ENCODE peak calls at places on chromosomes 5 and 9, in four cellular contexts. H, D, P and S are unnamed samples.

GRCh38 chr9:27933210-27934062 is 360.2 kb upstream of the C9orf72 start:
- DNase-seq in H (no peak), D (no peak), P (no peak), S (no peak)

GRCh38 chr5:133716475-133717183 is 104.3 kb upstream of the FSTL4 start:
- DNase-seq in H (no peak), D (no peak), P (no peak), S (no peak)

GRCh38 chr9:37931586-37931985 is 27.7 kb upstream of the SLC25A51 start:
- DNase-seq in H (peak), D (no peak), P (no peak), S (no peak)

GRCh38 chr5:78576376-78576775 is 72.2 kb downstream of the LHFPL2 start:
- DNase-seq in H (no peak), D (no peak), P (no peak), S (no peak)

GRCh38 chr9:137989999-137990715 is 112.6 kb downstream of the CACNA1B start:
- DNase-seq in H (no peak), D (no peak), P (no peak), S (no peak)

GRCh38 chr5:11128021-11128420 is 367.0 kb upstream of the DAP start:
- DNase-seq in H (no peak), D (no peak), P (no peak), S (no peak)

GRCh38 chr5:124373843-124374242 is 372.6 kb downstream of the ZNF608 start:
- DNase-seq in H (no peak), D (no peak), P (no peak), S (no peak)

GRCh38 chr9:137084526-137084925 is 2.3 kb upstream of the MAN1B1 start:
- DNase-seq in H (no peak), D (no peak), P (no peak), S (no peak)

GRCh38 chr9:109254317-109254716 is 66.5 kb downstream of the EPB41L4B start:
- DNase-seq in H (peak), D (no peak), P (no peak), S (no peak)

GRCh38 chr5:10701567-10702039 is 59.4 kb downstream of the DAP start:
- DNase-seq in H (peak), D (no peak), P (peak), S (no peak)

GRCh38 chr9:38713426-38713825 is 6.5 kb downstream of the FAM240B start:
- DNase-seq in H (peak), D (no peak), P (no peak), S (no peak)

GRCh38 chr5:170885779-170886178 is 24.0 kb downstream of the RANBP17 start:
- DNase-seq in H (peak), D (no peak), P (no peak), S (no peak)

GRCh38 chr5:139637438-139638089 is 10.6 kb upstream of the CXXC5 start:
- DNase-seq in H (peak), D (no peak), P (no peak), S (peak)

GRCh38 chr5:14064841-14065240 is 78.3 kb upstream of the TRIO start:
- DNase-seq in H (peak), D (no peak), P (no peak), S (no peak)

GRCh38 chr5:10452768-10453331 is 11.2 kb downstream of the ROPN1L start:
- DNase-seq in H (peak), D (no peak), P (peak), S (peak)

GRCh38 chr5:149837680-149838269 is 106.8 kb downstream of the PDE6A start:
- DNase-seq in H (peak), D (peak), P (peak), S (peak)

GRCh38 chr9:121326130-121326838 is 43.8 kb downstream of the STOM start:
- DNase-seq in H (peak), D (no peak), P (peak), S (no peak)

GRCh38 chr9:92185681-92186080 is 70.5 kb upstream of the SPTLC1 start:
- DNase-seq in H (peak), D (no peak), P (no peak), S (no peak)

GRCh38 chr5:75306746-75307145 is 30.3 kb upstream of the HMGCR start:
- DNase-seq in H (no peak), D (no peak), P (no peak), S (no peak)

GRCh38 chr9:107462691-107463090 is 26.9 kb downstream of the KLF4 start:
- DNase-seq in H (no peak), D (no peak), P (no peak), S (no peak)

GRCh38 chr9:107161338-107161737 is 121.7 kb upstream of the RAD23B start:
- DNase-seq in H (no peak), D (no peak), P (no peak), S (no peak)

GRCh38 chr5:113162208-113162607 is 185.6 kb downstream of the DCP2 start:
- DNase-seq in H (no peak), D (no peak), P (no peak), S (no peak)

GRCh38 chr9:127007638-127008037 is 93.1 kb downstream of the RALGPS1 start:
- DNase-seq in H (no peak), D (no peak), P (no peak), S (no peak)

GRCh38 chr5:169649486-169649885 is 12.4 kb downstream of the DOCK2 start:
- DNase-seq in H (no peak), D (no peak), P (no peak), S (no peak)

GRCh38 chr5:139698461-139699146 is 50.5 kb downstream of the CXXC5 start:
- DNase-seq in H (peak), D (no peak), P (peak), S (peak)

GRCh38 chr5:136985785-136986475 is 513.2 kb downstream of the SPOCK1 start:
- DNase-seq in H (no peak), D (no peak), P (no peak), S (no peak)

GRCh38 chr5:178430187-178431062 is 159.8 kb downstream of the COL23A1 start:
- DNase-seq in H (no peak), D (no peak), P (no peak), S (no peak)

GRCh38 chr5:157563373-157564148 is 12.0 kb downstream of the ADAM19 start:
- DNase-seq in H (peak), D (no peak), P (no peak), S (no peak)

GRCh38 chr9:75238311-75238976 is 150.1 kb downstream of the OSTF1 start:
- DNase-seq in H (peak), D (peak), P (peak), S (peak)

GRCh38 chr5:91007780-91008402 is 375.2 kb downstream of the ARRDC3 start:
- DNase-seq in H (no peak), D (no peak), P (no peak), S (no peak)

GRCh38 chr5:55226027-55226933 is 835 bp downstream of the MCIDAS start:
- DNase-seq in H (peak), D (peak), P (peak), S (peak)

GRCh38 chr9:37339945-37340344 is 82.6 kb upstream of the GRHPR start:
- DNase-seq in H (no peak), D (no peak), P (no peak), S (no peak)

GRCh38 chr5:92939428-92939827 is 641.6 kb downstream of the NR2F1-AS1 start:
- DNase-seq in H (no peak), D (no peak), P (no peak), S (no peak)

GRCh38 chr9:111678293-111678692 is 16.9 kb downstream of the GNG10 start:
- DNase-seq in H (no peak), D (no peak), P (no peak), S (no peak)

DNA sequence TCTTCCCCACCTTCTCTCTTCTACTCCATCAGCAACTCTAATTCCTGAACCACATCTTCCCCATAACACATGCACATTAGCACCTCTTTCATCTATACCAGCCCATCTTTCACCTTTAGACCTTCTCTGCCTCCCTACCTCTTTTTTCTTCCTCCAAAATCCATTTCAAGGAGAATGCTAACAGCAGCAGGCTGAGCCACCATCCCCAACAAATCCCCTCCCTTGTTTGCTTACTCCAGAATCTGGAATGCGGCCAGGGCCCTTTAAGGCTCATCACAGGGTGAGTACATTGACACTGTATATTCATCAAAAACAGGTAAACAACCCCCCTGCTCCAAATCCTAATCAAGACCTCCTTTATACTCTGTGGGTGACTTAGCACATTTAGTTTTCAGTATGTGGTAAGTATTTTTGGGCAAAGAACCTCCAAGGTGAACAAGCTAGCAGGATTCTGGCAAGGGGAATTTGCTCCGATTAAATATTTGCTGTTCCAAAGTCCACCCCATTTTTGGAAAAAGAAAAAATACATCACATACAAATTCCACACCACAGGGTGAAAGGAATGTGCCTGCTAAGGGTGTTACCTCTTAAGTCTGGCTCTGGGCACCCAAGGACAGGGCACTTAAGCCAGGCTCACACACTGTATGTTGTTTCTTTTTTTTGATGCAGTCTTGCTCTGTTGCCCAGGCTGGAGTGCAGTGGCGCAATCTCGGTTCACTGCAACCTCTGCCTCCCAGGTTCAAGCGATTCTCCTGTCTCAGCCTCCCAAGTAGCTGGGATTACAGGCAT is 71.4 kb downstream of the SERINC5 start:
- DNase-seq in H (no peak), D (peak), P (no peak), S (peak)
- H2BK120ac ChIP-seq in H (no peak), D (peak), P (no peak), S (peak)

DNA sequence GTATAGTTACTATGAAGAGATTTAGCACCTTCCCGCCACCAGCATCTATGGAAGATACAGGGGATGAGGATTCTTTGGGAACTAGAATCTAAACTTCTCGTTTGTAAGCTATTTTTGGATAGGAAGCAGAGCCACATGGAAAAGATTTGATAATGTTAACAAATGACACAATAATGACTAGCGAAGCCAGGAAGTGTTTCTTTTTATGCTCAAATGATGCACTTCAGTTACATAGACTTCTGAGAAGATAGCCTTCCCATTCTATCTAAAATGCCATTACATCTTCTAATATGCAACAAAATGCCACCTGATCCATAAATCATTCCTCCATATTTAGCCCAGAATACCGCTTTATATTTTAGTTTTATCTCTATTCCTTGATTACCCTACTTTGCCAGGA is 17.0 kb upstream of the TNC start:
- DNase-seq in H (peak), D (no peak), P (no peak), S (no peak)
- H3K9ac ChIP-seq in H (no peak), D (no peak), P (no peak), S (no peak)

GRCh38 chr9:69089082-69089481 is 53.5 kb downstream of the FXN start:
- DNase-seq in H (no peak), D (no peak), P (no peak), S (no peak)

GRCh38 chr9:69089491-69089890 is 53.9 kb downstream of the FXN start:
- DNase-seq in H (no peak), D (no peak), P (no peak), S (peak)

GRCh38 chr9:69090140-69090750 is 54.7 kb downstream of the FXN start:
- DNase-seq in H (no peak), D (no peak), P (no peak), S (peak)

GRCh38 chr9:69093471-69094103 is 58.0 kb downstream of the FXN start:
- DNase-seq in H (no peak), D (no peak), P (no peak), S (no peak)

GRCh38 chr9:69090943-69091342 is 55.4 kb downstream of the FXN start:
- DNase-seq in H (no peak), D (no peak), P (no peak), S (no peak)
- H2BK15ac ChIP-seq in H (no peak), D (no peak), P (no peak), S (no peak)

DNA sequence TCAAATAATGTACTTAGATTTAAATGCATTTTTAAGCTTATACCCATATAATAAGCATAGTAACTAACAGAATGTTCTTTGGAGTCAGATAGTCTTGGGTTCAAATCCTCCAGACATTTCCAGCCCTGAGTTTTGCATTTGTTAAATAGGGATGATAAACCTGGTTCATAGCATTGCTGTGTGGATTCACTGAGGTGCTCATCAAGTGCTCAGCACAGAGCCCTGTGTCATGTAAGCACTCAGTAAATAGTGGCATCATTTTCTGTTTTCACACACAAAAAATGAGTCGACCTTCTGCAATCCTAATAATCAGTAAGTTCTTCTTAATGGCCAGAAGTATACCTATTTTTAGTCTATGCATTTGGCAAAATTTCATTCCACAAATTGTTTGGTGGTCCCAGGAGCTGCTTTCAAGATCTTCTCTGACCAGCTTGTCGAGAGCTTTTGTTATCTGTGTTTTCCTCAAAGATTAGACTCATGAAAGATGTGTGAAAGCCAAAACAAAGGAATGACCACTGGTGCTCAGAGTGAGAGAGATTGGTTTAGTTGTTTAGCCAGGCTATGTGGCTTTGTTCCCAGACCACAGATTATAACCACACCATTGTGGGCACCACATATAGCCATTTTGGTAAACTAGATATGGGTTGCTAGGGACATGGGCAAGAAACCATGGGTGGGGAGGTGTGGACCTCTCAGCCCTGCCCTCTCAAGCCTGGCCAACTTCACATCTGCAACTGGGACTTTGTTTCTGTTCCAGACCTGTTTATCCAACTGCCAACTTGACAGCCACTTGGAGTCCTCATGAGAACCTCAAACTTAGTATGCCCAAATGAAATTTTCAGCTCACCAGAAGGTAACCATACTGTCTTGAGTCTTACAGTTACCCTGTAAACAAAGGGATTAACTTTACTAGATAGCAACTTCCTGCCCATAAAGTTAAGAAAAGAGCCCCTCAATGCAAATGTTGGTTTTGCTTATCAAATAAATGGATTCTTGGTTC is 45.0 kb downstream of the DOCK8 start:
- DNase-seq in H (no peak), D (no peak), P (no peak), S (no peak)
- H2BK120ac ChIP-seq in H (no peak), D (no peak), P (no peak), S (no peak)

GRCh38 chr9:128419061-128419925 is 1.4 kb upstream of the CERCAM start:
- DNase-seq in H (peak), D (no peak), P (no peak), S (no peak)
- H3K9ac ChIP-seq in H (no peak), D (no peak), P (no peak), S (no peak)

DNA sequence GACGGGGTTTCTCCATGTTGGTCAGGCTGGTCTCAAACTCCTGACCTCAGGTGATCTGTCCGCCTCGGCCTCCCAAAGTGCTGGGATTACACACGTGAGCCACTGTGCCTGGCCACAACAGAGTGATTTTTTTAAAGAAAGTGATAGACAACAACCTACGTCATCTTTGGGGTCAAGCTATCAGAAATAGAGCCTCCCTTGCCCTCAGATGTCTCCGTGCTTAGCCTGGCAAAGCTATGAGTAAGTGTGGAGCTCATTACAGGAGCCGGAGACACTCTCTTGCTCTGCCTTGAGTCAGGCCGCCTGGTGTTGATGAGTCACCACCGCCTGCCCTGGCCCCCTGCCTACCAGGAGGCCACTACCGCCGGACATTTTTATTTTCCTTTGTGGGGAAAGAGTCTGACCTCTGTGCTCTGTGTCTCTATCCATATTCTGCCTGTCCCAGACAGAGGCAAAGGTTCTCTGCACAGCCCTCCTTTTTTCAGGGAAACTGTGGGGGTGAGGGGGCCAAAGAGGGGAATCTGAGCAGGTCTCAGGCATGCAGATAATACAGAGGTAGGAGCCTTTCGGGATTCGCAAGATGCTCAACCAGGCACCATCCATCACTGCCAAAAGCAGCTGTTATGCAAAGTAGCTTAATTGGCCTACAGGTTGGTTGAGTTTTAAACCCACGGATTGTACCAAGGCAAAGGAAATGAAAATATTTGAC is 123.7 kb upstream of the CPEB4 start:
- DNase-seq in H (peak), D (no peak), P (no peak), S (peak)
- H2BK15ac ChIP-seq in H (peak), D (no peak), P (no peak), S (no peak)